ENCODE peak calls at places on chromosomes 7 and 10, in five cellular contexts. L is coronary artery, S is mucosa of gallbladder, P is NCI-H1092, O is T-helper 1 cell. V is an unnamed sample.

GRCh38 chr7:120874722-120875121 is 16.8 kb upstream of the TSPAN12 start:
- DNase-seq in L (no peak), P (no peak), S (no peak), O (no peak), V (no peak)

GRCh38 chr10:99520040-99520803 is 12.5 kb upstream of the NKX2-3 start:
- DNase-seq in L (no peak), S (no peak), O (no peak), P (no peak), V (no peak)

GRCh38 chr7:5429253-5429856 is 5.7 kb upstream of the TNRC18 start:
- DNase-seq in S (peak), O (no peak), P (no peak), L (no peak), V (no peak)

GRCh38 chr7:151058766-151059361 is 525 bp upstream of the SLC4A2 start:
- DNase-seq in L (no peak), P (no peak), O (no peak), S (no peak), V (no peak)

GRCh38 chr7:73577627-73578341 is 595 bp downstream of the TBL2 start:
- DNase-seq in P (no peak), L (no peak), S (no peak), O (no peak), V (no peak)

GRCh38 chr7:123557631-123558505 is at the start of gene NDUFA5:
- DNase-seq in S (peak), P (peak), O (peak), L (peak), V (peak)

GRCh38 chr7:108384721-108385483 is 71.3 kb downstream of the NRCAM start:
- DNase-seq in O (no peak), L (no peak), P (no peak), S (no peak), V (no peak)

GRCh38 chr10:70352401-70353097 is 29.9 kb downstream of the LRRC20 start:
- DNase-seq in P (no peak), O (no peak), L (no peak), S (no peak), V (no peak)

GRCh38 chr10:8379906-8380832 is 325.7 kb downstream of the GATA3 start:
- DNase-seq in L (no peak), S (no peak), P (no peak), O (no peak), V (no peak)

GRCh38 chr7:96120856-96121255 is 201.0 kb downstream of the SLC25A13 start:
- DNase-seq in S (no peak), P (no peak), O (no peak), L (no peak), V (no peak)

GRCh38 chr7:98826811-98827231 is 43.0 kb downstream of the TMEM130 start:
- DNase-seq in S (no peak), P (peak), O (no peak), L (peak), V (no peak)

GRCh38 chr10:11180228-11180627 is 162.6 kb downstream of the CELF2 start:
- DNase-seq in P (no peak), S (no peak), O (peak), L (no peak), V (no peak)

GRCh38 chr10:13528875-13529713 is at the start of gene BEND7:
- DNase-seq in S (no peak), O (no peak), P (peak), L (no peak), V (peak)

GRCh38 chr10:10520391-10521385 is 497.0 kb upstream of the CELF2 start:
- DNase-seq in O (no peak), P (no peak), S (no peak), L (no peak), V (no peak)

GRCh38 chr10:132536241-132536963 is 1.2 kb upstream of the INPP5A start:
- DNase-seq in L (peak), S (no peak), O (no peak), P (no peak), V (no peak)

GRCh38 chr7:133391220-133391619 is 138.3 kb downstream of the EXOC4 start:
- DNase-seq in L (no peak), P (no peak), O (no peak), S (no peak), V (no peak)

GRCh38 chr7:74462707-74463100 is 9.0 kb downstream of the GTF2IRD1 start:
- DNase-seq in S (no peak), P (no peak), O (no peak), L (no peak), V (no peak)

GRCh38 chr7:30238721-30239441 is 45.5 kb upstream of the ZNRF2 start:
- DNase-seq in P (peak), L (no peak), O (peak), S (peak), V (no peak)

GRCh38 chr10:130924138-130924819 is 387.2 kb downstream of the TCERG1L start:
- DNase-seq in S (no peak), P (no peak), O (no peak), L (no peak), V (peak)

GRCh38 chr7:1106063-1106782 is 18.3 kb downstream of the GPER1 start:
- DNase-seq in L (no peak), P (no peak), S (no peak), O (no peak), V (no peak)

GRCh38 chr7:25124485-25125136 is 449 bp downstream of the CYCS start:
- DNase-seq in O (no peak), P (peak), L (no peak), S (no peak), V (no peak)

GRCh38 chr7:79936281-79936983 is 198.2 kb upstream of the GNAI1 start:
- DNase-seq in P (no peak), S (no peak), O (no peak), L (no peak), V (no peak)

GRCh38 chr10:48506147-48506917 is 98.5 kb downstream of the ARHGAP22 start:
- DNase-seq in L (no peak), P (no peak), O (peak), S (no peak), V (no peak)

GRCh38 chr7:12777257-12777656 is 89.8 kb downstream of the ARL4A start:
- DNase-seq in L (no peak), S (no peak), O (no peak), P (no peak), V (no peak)

GRCh38 chr10:35035641-35036040 is 54.5 kb downstream of the CUL2 start:
- DNase-seq in O (no peak), L (no peak), P (no peak), S (no peak), V (no peak)

GRCh38 chr7:36615877-36616276 is 108.4 kb downstream of the AOAH start:
- DNase-seq in S (no peak), L (no peak), O (no peak), P (peak), V (no peak)

GRCh38 chr7:157139142-157140117 is 704 bp downstream of the UBE3C start:
- DNase-seq in P (no peak), S (peak), L (no peak), O (peak), V (no peak)

GRCh38 chr10:16612148-16612742 is 90.6 kb upstream of the C1QL3 start:
- DNase-seq in P (no peak), S (peak), L (no peak), O (peak), V (peak)

GRCh38 chr10:42645103-42645502 is 6.7 kb upstream of the ZNF33B start:
- DNase-seq in L (no peak), O (no peak), P (no peak), S (no peak), V (no peak)

GRCh38 chr7:155809947-155810606 is 2.2 kb downstream of the SHH start:
- DNase-seq in O (no peak), L (no peak), P (no peak), S (no peak), V (no peak)

GRCh38 chr7:127252736-127253288 is at the start of gene GRM8:
- DNase-seq in S (no peak), O (no peak), L (no peak), P (peak), V (peak)

GRCh38 chr10:12418000-12418399 is 68.7 kb downstream of the CAMK1D start:
- DNase-seq in L (no peak), P (no peak), O (no peak), S (no peak), V (no peak)

GRCh38 chr7:133023370-133024075 is 58.4 kb downstream of the CHCHD3 start:
- DNase-seq in O (no peak), L (no peak), S (no peak), P (no peak), V (no peak)

GRCh38 chr10:14523286-14523685 is 192.6 kb upstream of the FRMD4A start:
- DNase-seq in S (no peak), L (no peak), P (no peak), O (no peak), V (no peak)

GRCh38 chr7:135167360-135167759 is 3.1 kb downstream of the CYREN start:
- DNase-seq in S (no peak), L (no peak), P (no peak), O (no peak), V (no peak)

GRCh38 chr10:7193369-7193768 is 217.5 kb downstream of the SFMBT2 start:
- DNase-seq in L (no peak), S (no peak), O (peak), P (no peak), V (no peak)

GRCh38 chr10:96840841-96841518 is 8.9 kb downstream of the LCOR start:
- DNase-seq in O (no peak), L (no peak), S (no peak), P (no peak), V (no peak)

V was measured in neural crest cell.